ENCODE peak calls at places on chromosome 10, in seven cellular contexts. One of them, this sample, is unnamed.
A peak's percentile ranks its signal among the peaks of the same experiment; 100 is the strongest.

GRCh38 chr10:48745662-48746245 is 61.1 kb downstream of the WDFY4 start:
- DNase-seq in NB4: no peak
- DNase-seq in A549: no peak
- DNase-seq in psoas muscle: no peak
- DNase-seq in stomach: no peak
- DNase-seq in cardiac fibroblast: no peak
- DNase-seq in lower leg skin: no peak
- DNase-seq in this sample: no peak

GRCh38 chr10:71357792-71358265 is 38.8 kb downstream of the SLC29A3 start:
- DNase-seq in NB4: no peak
- DNase-seq in A549: no peak
- DNase-seq in psoas muscle: no peak
- DNase-seq in stomach: no peak
- DNase-seq in cardiac fibroblast: no peak
- DNase-seq in lower leg skin: no peak
- DNase-seq in this sample: no peak

GRCh38 chr10:55766212-55766611 is 594.8 kb downstream of the ZWINT start:
- DNase-seq in NB4: no peak
- DNase-seq in A549: no peak
- DNase-seq in psoas muscle: no peak
- DNase-seq in stomach: no peak
- DNase-seq in cardiac fibroblast: no peak
- DNase-seq in lower leg skin: no peak
- DNase-seq in this sample: no peak

GRCh38 chr10:29946953-29947700 is 112.3 kb downstream of the JCAD start:
- DNase-seq in NB4: no peak
- DNase-seq in A549: peak; percentile 17
- DNase-seq in psoas muscle: peak; percentile 84
- DNase-seq in stomach: peak; percentile 50
- DNase-seq in cardiac fibroblast: peak; percentile 91
- DNase-seq in lower leg skin: peak; percentile 43
- DNase-seq in this sample: no peak

GRCh38 chr10:3887885-3888476 is 103.0 kb upstream of the KLF6 start:
- DNase-seq in NB4: no peak
- DNase-seq in A549: peak; percentile 83
- DNase-seq in psoas muscle: no peak
- DNase-seq in stomach: no peak
- DNase-seq in cardiac fibroblast: peak; percentile 98
- DNase-seq in lower leg skin: peak; percentile 77
- DNase-seq in this sample: peak; percentile 53

GRCh38 chr10:21368022-21368582 is 157.4 kb downstream of the SKIDA1 start:
- DNase-seq in NB4: peak; percentile 33
- DNase-seq in A549: peak; percentile 44
- DNase-seq in psoas muscle: no peak
- DNase-seq in stomach: no peak
- DNase-seq in cardiac fibroblast: no peak
- DNase-seq in lower leg skin: no peak
- DNase-seq in this sample: peak; percentile 38

GRCh38 chr10:51397695-51398094 is 301.7 kb downstream of the CSTF2T start:
- DNase-seq in NB4: no peak
- DNase-seq in A549: no peak
- DNase-seq in psoas muscle: peak; percentile 69
- DNase-seq in stomach: peak; percentile 89
- DNase-seq in cardiac fibroblast: peak; percentile 89
- DNase-seq in lower leg skin: peak; percentile 57
- DNase-seq in this sample: no peak

GRCh38 chr10:106557053-106557452 is 607.5 kb downstream of the SORCS1 start:
- DNase-seq in NB4: no peak
- DNase-seq in A549: no peak
- DNase-seq in psoas muscle: no peak
- DNase-seq in stomach: no peak
- DNase-seq in cardiac fibroblast: peak; percentile 76
- DNase-seq in lower leg skin: no peak
- DNase-seq in this sample: no peak

GRCh38 chr10:23558361-23558799 is 119.5 kb downstream of the OTUD1 start:
- DNase-seq in NB4: no peak
- DNase-seq in A549: no peak
- DNase-seq in psoas muscle: no peak
- DNase-seq in stomach: no peak
- DNase-seq in cardiac fibroblast: no peak
- DNase-seq in lower leg skin: no peak
- DNase-seq in this sample: no peak

GRCh38 chr10:32489935-32490334 is 44.0 kb downstream of the CCDC7 start:
- DNase-seq in NB4: no peak
- DNase-seq in A549: no peak
- DNase-seq in psoas muscle: no peak
- DNase-seq in stomach: no peak
- DNase-seq in cardiac fibroblast: no peak
- DNase-seq in lower leg skin: no peak
- DNase-seq in this sample: no peak

GRCh38 chr10:27240212-27240890 is at the start of gene ACBD5:
- DNase-seq in NB4: peak; percentile 87
- DNase-seq in A549: peak; percentile 94
- DNase-seq in psoas muscle: peak; percentile 95
- DNase-seq in stomach: peak; percentile 88
- DNase-seq in cardiac fibroblast: peak; percentile 82
- DNase-seq in lower leg skin: peak; percentile 91
- DNase-seq in this sample: peak; percentile 82

GRCh38 chr10:32256613-32257437 is 90.1 kb downstream of the EPC1 start:
- DNase-seq in NB4: peak; percentile 68
- DNase-seq in A549: peak; percentile 47
- DNase-seq in psoas muscle: peak; percentile 68
- DNase-seq in stomach: peak; percentile 80
- DNase-seq in cardiac fibroblast: peak; percentile 61
- DNase-seq in lower leg skin: peak; percentile 58
- DNase-seq in this sample: peak; percentile 79

GRCh38 chr10:44809652-44810051 is 101.5 kb upstream of the TMEM72 start:
- DNase-seq in NB4: peak; percentile 12
- DNase-seq in A549: no peak
- DNase-seq in psoas muscle: no peak
- DNase-seq in stomach: no peak
- DNase-seq in cardiac fibroblast: peak; percentile 68
- DNase-seq in lower leg skin: no peak
- DNase-seq in this sample: no peak

GRCh38 chr10:44017483-44018145 is 367.3 kb downstream of the CXCL12 start:
- DNase-seq in NB4: no peak
- DNase-seq in A549: no peak
- DNase-seq in psoas muscle: no peak
- DNase-seq in stomach: no peak
- DNase-seq in cardiac fibroblast: no peak
- DNase-seq in lower leg skin: no peak
- DNase-seq in this sample: no peak

GRCh38 chr10:16854623-16855022 is 37.4 kb upstream of the RSU1 start:
- DNase-seq in NB4: no peak
- DNase-seq in A549: peak; percentile 12
- DNase-seq in psoas muscle: no peak
- DNase-seq in stomach: no peak
- DNase-seq in cardiac fibroblast: peak; percentile 71
- DNase-seq in lower leg skin: no peak
- DNase-seq in this sample: no peak

GRCh38 chr10:72812798-72813430 is 80.6 kb upstream of the OIT3 start:
- DNase-seq in NB4: peak; percentile 60
- DNase-seq in A549: no peak
- DNase-seq in psoas muscle: no peak
- DNase-seq in stomach: no peak
- DNase-seq in cardiac fibroblast: peak; percentile 79
- DNase-seq in lower leg skin: no peak
- DNase-seq in this sample: no peak

GRCh38 chr10:71025535-71025934 is 137.2 kb upstream of the PCBD1 start:
- DNase-seq in NB4: no peak
- DNase-seq in A549: no peak
- DNase-seq in psoas muscle: no peak
- DNase-seq in stomach: no peak
- DNase-seq in cardiac fibroblast: no peak
- DNase-seq in lower leg skin: no peak
- DNase-seq in this sample: no peak

DNA sequence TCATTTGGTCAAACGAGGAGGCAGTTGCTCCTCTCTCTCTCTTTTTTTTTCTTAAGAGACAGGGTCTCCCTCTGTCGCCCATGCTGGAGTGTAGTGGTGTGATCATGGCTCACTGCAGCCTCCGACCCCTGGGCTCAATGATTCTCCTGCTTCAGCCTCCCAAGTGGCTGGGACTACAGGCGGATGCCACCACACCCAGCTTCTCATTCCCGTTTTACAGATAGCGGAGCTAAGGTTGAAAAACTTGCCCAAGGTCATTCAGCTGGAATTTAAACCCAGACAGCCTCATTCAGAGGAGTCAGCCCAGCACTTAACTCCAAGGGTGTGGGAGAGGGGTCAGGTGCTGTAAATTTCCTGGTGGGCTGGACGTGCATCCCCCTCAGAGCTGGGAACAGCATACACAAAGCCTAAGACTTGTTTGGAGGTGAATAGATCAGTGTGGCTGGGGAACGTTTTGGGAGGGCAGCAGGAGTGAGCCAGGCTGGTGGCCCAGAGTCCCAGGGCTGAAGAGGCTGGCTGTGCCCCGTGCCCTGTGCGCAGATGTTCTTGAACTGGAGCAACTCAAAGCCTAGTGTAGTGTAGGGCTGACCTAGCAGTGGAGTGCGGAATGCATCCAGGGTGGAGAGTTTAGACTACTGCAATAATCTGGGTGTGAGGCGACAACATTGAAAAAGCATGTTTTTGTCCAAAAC is 2.3 kb downstream of the HTRA1 start:
- DNase-seq in NB4: no peak
- DNase-seq in A549: no peak
- DNase-seq in psoas muscle: no peak
- DNase-seq in stomach: no peak
- DNase-seq in cardiac fibroblast: no peak
- DNase-seq in lower leg skin: peak; percentile 14
- DNase-seq in this sample: no peak
- TF ChIP-seq CTCF in NB4: no peak
- TF ChIP-seq CTCF in A549: no peak
- TF ChIP-seq CTCF in psoas muscle: no peak
- TF ChIP-seq CTCF in stomach: no peak
- TF ChIP-seq CTCF in cardiac fibroblast: no peak
- TF ChIP-seq CTCF in lower leg skin: no peak
- TF ChIP-seq CTCF in this sample: no peak

GRCh38 chr10:18312385-18313145 is 172.3 kb downstream of the CACNB2 start:
- DNase-seq in NB4: peak; percentile 32
- DNase-seq in A549: peak; percentile 38
- DNase-seq in psoas muscle: no peak
- DNase-seq in stomach: no peak
- DNase-seq in cardiac fibroblast: peak; percentile 67
- DNase-seq in lower leg skin: no peak
- DNase-seq in this sample: peak; percentile 55
- TF ChIP-seq CTCF in NB4: no peak
- TF ChIP-seq CTCF in A549: peak; percentile 56
- TF ChIP-seq CTCF in psoas muscle: no peak
- TF ChIP-seq CTCF in stomach: no peak
- TF ChIP-seq CTCF in cardiac fibroblast: peak; percentile 16
- TF ChIP-seq CTCF in lower leg skin: no peak
- TF ChIP-seq CTCF in this sample: no peak

GRCh38 chr10:18582803-18583202 is 68.6 kb downstream of the NSUN6 start:
- DNase-seq in NB4: peak; percentile 64
- DNase-seq in A549: no peak
- DNase-seq in psoas muscle: no peak
- DNase-seq in stomach: no peak
- DNase-seq in cardiac fibroblast: peak; percentile 28
- DNase-seq in lower leg skin: no peak
- DNase-seq in this sample: no peak

GRCh38 chr10:18577823-18578685 is 73.3 kb downstream of the NSUN6 start:
- DNase-seq in NB4: no peak
- DNase-seq in A549: no peak
- DNase-seq in psoas muscle: no peak
- DNase-seq in stomach: no peak
- DNase-seq in cardiac fibroblast: no peak
- DNase-seq in lower leg skin: no peak
- DNase-seq in this sample: no peak

DNA sequence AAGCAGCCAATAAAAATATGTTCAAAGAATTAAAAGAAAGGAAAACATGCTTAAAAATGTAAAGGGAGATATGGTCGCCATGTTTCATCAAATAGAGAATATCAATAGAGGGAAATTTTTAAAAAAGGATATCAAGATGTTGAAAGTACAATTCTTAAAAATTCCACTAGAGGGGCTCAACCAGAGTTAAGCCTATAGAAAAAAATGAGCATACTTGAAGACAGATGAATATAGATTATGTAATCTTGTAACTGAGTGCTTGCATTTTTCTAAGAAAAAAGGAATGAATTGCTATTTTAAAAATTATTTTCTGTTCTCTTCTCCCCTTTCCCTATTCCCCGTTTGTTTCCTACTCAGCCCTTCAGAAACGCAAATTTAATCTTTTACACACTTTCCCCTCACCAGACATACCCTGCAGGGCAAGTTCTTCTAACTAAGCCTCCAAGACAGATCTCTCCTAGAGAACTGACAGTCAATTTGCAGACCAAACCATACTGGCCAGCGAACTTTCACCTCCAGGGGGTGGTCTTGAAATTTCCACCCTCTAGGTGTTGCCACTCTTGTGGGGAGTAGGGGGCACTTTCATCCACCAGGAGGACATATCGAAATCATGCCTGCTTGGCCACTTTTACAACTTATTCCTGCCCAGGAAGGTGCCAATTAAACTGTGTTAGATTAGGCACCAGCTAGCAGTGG is 67.7 kb downstream of the NSUN6 start:
- DNase-seq in NB4: peak; percentile 30
- DNase-seq in A549: no peak
- DNase-seq in psoas muscle: no peak
- DNase-seq in stomach: no peak
- DNase-seq in cardiac fibroblast: peak; percentile 38
- DNase-seq in lower leg skin: no peak
- DNase-seq in this sample: no peak
- TF ChIP-seq CTCF in NB4: no peak
- TF ChIP-seq CTCF in A549: peak; percentile 27
- TF ChIP-seq CTCF in psoas muscle: no peak
- TF ChIP-seq CTCF in stomach: no peak
- TF ChIP-seq CTCF in cardiac fibroblast: peak; percentile 27
- TF ChIP-seq CTCF in lower leg skin: no peak
- TF ChIP-seq CTCF in this sample: no peak

DNA sequence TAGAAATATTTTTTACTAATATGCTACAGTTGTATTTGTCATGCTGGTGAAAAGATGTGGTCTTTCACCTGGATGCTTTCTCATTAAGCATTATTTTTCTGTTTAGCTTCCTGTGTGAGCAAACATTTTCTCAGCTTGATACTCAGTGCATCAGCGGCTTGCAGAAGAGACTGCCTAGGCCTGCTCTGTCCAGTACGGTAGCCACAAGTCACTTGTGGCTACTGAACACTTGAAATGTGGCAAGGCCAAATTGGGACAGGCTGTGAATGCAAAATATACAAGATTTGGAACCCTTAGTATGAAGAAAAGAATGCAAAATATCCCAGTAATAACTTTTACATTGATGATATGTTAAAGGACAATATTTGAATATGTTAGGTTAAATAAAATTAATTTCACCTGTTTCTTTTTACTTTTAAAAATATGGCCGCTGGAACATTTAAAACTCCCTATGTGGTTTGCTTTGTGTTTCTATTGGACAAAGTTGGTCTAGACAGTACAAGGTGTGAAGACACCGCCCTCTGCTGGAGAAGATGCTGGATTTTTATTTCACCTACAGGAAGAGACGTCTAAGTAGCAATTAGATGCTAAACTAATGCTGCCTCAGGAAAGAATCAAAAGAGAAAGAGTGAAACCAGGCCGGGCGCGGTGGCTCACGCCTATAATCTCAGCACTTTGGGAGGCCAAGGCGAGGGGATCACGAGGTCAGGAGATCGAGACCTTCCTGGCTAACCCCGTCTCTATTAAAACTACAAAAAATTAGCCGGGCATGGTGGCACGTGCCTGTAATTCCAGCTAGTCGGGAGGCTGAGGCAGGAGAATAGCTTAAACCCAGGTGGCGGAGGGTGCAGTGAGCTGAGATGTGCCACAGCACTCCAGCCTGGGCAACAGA is 5.3 kb downstream of the SRGN start:
- DNase-seq in NB4: peak; percentile 90
- DNase-seq in A549: peak; percentile 89
- DNase-seq in psoas muscle: peak; percentile 60
- DNase-seq in stomach: peak; percentile 88
- DNase-seq in cardiac fibroblast: peak; percentile 91
- DNase-seq in lower leg skin: peak; percentile 84
- DNase-seq in this sample: peak; percentile 59
- TF ChIP-seq CTCF in NB4: peak; percentile 54
- TF ChIP-seq CTCF in A549: peak; percentile 93
- TF ChIP-seq CTCF in psoas muscle: peak; percentile 78
- TF ChIP-seq CTCF in stomach: peak; percentile 83
- TF ChIP-seq CTCF in cardiac fibroblast: peak; percentile 59
- TF ChIP-seq CTCF in lower leg skin: no peak
- TF ChIP-seq CTCF in this sample: peak; percentile 59